ENCODE peak calls at places on chromosomes 3 and 15, in four cellular contexts. Q is caudate nucleus, W is A549, H is aorta. J is an unnamed sample.

GRCh38 chr3:122714269-122714668 is 33.6 kb downstream of the PARP14 start:
- DNase-seq in Q (no peak), W (no peak), H (no peak), J (no peak)

GRCh38 chr3:188796122-188796631 is 375.6 kb upstream of the TPRG1 start:
- DNase-seq in Q (peak), W (no peak), H (no peak), J (no peak)

GRCh38 chr3:61748288-61748687 is 186.9 kb downstream of the PTPRG start:
- DNase-seq in Q (no peak), W (no peak), H (no peak), J (no peak)

GRCh38 chr15:36682091-36682490 is 102.7 kb downstream of the CDIN1 start:
- DNase-seq in Q (no peak), W (no peak), H (no peak), J (no peak)

GRCh38 chr3:125236331-125236903 is 23.9 kb upstream of the SLC12A8 start:
- DNase-seq in Q (no peak), W (no peak), H (no peak), J (no peak)

GRCh38 chr3:130894130-130894872 is 417 bp downstream of the ATP2C1 start:
- DNase-seq in Q (peak), W (peak), H (peak), J (peak)

GRCh38 chr3:11604139-11604895 is 39.4 kb downstream of the VGLL4 start:
- DNase-seq in Q (no peak), W (no peak), H (no peak), J (no peak)

GRCh38 chr15:79311901-79312553 is 1.1 kb downstream of the TMED3 start:
- DNase-seq in Q (no peak), W (no peak), H (no peak), J (no peak)

GRCh38 chr15:57327985-57328471 is 48.3 kb upstream of the CGNL1 start:
- DNase-seq in Q (no peak), W (no peak), H (no peak), J (no peak)

DNA sequence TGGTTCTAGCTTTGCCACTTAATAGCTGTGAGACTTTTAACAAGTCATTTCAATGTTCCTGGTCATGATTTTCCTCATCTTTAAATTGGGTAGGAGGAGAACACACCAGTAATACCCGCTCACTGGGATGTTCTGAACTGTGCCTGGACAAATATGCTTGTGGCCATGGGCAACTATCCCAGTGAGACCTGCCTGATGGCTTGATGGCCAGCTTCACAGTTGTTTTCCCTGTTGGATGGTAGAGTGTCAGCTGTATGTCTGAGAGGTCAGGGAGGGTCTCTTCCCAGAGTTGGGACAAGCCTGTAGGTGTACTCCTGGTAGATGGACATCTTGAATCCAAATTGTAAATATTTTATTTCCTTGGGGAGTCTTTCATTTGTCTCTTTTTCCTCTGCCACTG is 92.5 kb upstream of the PFN2 start:
- DNase-seq in Q (no peak), W (no peak), H (no peak), J (no peak)
- H3K27ac ChIP-seq in Q (no peak), W (no peak), H (no peak), J (no peak)

GRCh38 chr3:31945738-31946052 is 35.4 kb downstream of the OSBPL10 start:
- DNase-seq in Q (no peak), W (no peak), H (no peak), J (no peak)

GRCh38 chr3:31952205-31952604 is 28.9 kb downstream of the OSBPL10 start:
- DNase-seq in Q (no peak), W (no peak), H (no peak), J (no peak)

GRCh38 chr3:31948255-31948654 is 32.8 kb downstream of the OSBPL10 start:
- DNase-seq in Q (no peak), W (no peak), H (no peak), J (no peak)

GRCh38 chr3:31946484-31947081 is 34.5 kb downstream of the OSBPL10 start:
- DNase-seq in Q (no peak), W (no peak), H (no peak), J (no peak)

GRCh38 chr3:31947671-31948091 is 33.4 kb downstream of the OSBPL10 start:
- DNase-seq in Q (no peak), W (no peak), H (no peak), J (no peak)
- H3K27ac ChIP-seq in Q (no peak), W (no peak), H (no peak), J (no peak)

DNA sequence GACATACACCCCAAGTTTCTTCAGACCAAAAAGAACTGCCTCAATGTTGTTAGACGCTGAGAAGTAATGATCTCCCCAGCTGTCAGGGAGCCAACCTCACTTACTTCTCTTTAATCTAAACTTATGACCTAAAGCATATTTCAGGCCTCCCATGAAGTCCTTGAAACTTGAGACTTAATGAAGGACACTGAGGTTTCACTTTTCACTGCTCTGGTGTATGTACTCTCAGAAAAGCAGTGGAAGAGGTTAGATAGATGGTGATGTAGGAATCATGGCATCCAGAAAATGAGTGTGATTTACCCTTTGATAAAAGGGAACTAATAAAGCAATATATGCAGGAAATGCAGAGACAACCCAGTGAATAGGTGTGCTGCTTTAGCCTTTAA is 95.5 kb upstream of the CTDSPL start:
- DNase-seq in Q (no peak), W (no peak), H (no peak), J (no peak)
- H3K27ac ChIP-seq in Q (no peak), W (no peak), H (peak), J (no peak)

DNA sequence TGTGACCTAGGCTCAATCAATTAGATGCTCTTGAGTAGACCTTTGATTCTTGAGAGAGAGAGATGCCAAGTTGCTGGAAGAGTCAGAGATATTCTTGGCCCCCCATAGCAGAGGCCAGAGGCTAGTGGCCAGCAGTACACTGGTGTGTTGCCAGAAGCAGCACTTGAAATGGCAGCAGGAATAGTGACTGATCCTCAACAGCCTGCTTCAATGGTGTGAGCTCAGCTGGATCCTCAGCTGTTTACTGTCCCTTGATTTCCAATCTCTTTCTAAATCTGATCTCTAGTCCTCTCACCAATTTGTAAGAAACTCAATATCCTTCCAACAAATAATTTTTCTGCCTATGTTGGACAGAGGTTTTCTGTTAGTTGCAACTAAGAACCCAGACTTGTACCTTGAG is 170.3 kb upstream of the CCDC54 start:
- DNase-seq in Q (no peak), W (no peak), H (no peak), J (no peak)
- H3K27ac ChIP-seq in Q (peak), W (no peak), H (no peak), J (peak)

GRCh38 chr3:160739079-160739478 is 17.0 kb upstream of the PPM1L start:
- DNase-seq in Q (no peak), W (no peak), H (no peak), J (no peak)
- H3K27ac ChIP-seq in Q (no peak), W (no peak), H (no peak), J (no peak)

GRCh38 chr3:152644478-152644877 is 190.5 kb upstream of the P2RY1 start:
- DNase-seq in Q (no peak), W (no peak), H (no peak), J (no peak)
- H3K27ac ChIP-seq in Q (no peak), W (no peak), H (no peak), J (no peak)

GRCh38 chr15:55834331-55834730 is 91.4 kb upstream of the PRTG start:
- DNase-seq in Q (no peak), W (no peak), H (no peak), J (no peak)
- H3K27ac ChIP-seq in Q (no peak), W (no peak), H (no peak), J (no peak)

DNA sequence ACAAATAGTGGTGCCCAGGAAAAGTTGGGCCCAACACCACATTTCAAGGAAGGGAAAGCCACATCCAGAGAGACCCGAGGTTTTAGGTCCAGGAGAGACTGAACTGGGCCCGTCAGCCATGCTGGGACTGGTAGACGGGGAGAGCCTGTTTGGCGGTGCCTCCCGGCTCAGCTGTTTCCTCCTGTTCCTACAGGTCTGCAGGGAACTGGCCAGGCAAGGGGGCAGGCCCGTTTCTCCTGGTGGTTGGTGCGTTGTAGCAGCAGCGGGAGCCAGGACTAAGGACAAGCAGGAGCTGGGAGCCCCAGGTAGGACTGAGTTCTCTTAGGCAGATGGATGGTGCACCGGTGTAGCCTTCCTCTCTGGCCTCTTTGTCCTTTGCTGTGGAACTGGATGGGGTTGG is 3.9 kb downstream of the PRKCD start:
- DNase-seq in Q (no peak), W (no peak), H (no peak), J (no peak)
- H3K27ac ChIP-seq in Q (no peak), W (no peak), H (no peak), J (no peak)

DNA sequence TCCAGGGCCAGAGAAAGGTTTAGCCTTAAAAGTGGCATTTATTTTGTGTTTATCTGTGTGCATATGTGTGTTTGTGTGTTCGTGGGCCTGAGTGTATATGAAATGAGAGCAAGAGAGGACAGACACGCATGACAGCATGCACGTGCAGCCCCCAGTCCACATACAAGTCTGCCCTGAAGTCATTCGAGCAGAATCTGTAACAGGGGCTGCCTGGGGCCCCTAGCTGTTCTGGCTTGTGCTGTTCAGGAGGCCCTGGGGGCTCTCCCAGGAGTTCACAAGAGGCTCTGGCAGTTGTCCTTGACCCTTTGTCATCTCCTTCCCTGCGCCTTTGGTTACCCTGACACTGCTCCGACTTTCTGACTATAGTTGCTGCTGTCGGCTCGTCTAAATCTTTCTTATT is 18.2 kb upstream of the TRAK1 start:
- DNase-seq in Q (no peak), W (no peak), H (no peak), J (no peak)
- H3K27ac ChIP-seq in Q (peak), W (peak), H (peak), J (peak)

J was measured in substantia nigra.